ENCODE peak calls at places on chromosomes 5 and 9, in four cellular contexts. I is A673, Q is nucleus accumbens, K is T1000. T is an unnamed sample.

GRCh38 chr5:121688126-121688525 is 163.6 kb upstream of the FTMT start:
- DNase-seq in I (no peak), Q (no peak), K (no peak), T (no peak)

GRCh38 chr9:114318416-114318815 is 4.5 kb upstream of the ORM1 start:
- DNase-seq in I (no peak), Q (no peak), K (no peak), T (no peak)

GRCh38 chr5:142684508-142685031 is 1.3 kb downstream of the FGF1 start:
- DNase-seq in I (peak; percentile 68), Q (peak; percentile 89), K (no peak), T (no peak)

GRCh38 chr9:79952401-79952800 is 380.6 kb downstream of the TLE4 start:
- DNase-seq in I (no peak), Q (no peak), K (no peak), T (no peak)

GRCh38 chr9:135888766-135889394 is 18.5 kb downstream of the CAMSAP1 start:
- DNase-seq in I (no peak), Q (no peak), K (no peak), T (no peak)

GRCh38 chr5:643351-643801 is 31.2 kb downstream of the CEP72 start:
- DNase-seq in I (no peak), Q (no peak), K (no peak), T (no peak)

GRCh38 chr9:105069285-105070065 is 141.5 kb upstream of the ABCA1 start:
- DNase-seq in I (no peak), Q (no peak), K (no peak), T (no peak)

GRCh38 chr9:130835441-130836298 is 616 bp downstream of the ABL1 start:
- DNase-seq in I (peak; percentile 67), Q (no peak), K (no peak), T (no peak)

GRCh38 chr9:79798450-79798849 is 226.7 kb downstream of the TLE4 start:
- DNase-seq in I (no peak), Q (no peak), K (no peak), T (no peak)

GRCh38 chr5:148384389-148384756 is 615 bp downstream of the FBXO38 start:
- DNase-seq in I (no peak), Q (no peak), K (no peak), T (no peak)

GRCh38 chr9:98654247-98654646 is 54.5 kb downstream of the GABBR2 start:
- DNase-seq in I (no peak), Q (no peak), K (no peak), T (no peak)

T was measured in retinal pigment epithelial cell.